ENCODE peak calls at places on chromosome 2, in eight cellular contexts. F, Q, I, N, G, D, H and A are unnamed samples.

GRCh38 chr2:45329045-45329677 is 281.9 kb downstream of the SRBD1 start:
- DNase-seq in F (no peak), G (no peak), Q (no peak), H (no peak), D (no peak), I (peak), N (no peak), A (no peak)

GRCh38 chr2:181857471-181857870 is 34.1 kb upstream of the ITPRID2 start:
- DNase-seq in I (peak), N (no peak), H (no peak), F (no peak), G (no peak), D (no peak), Q (no peak), A (no peak)

GRCh38 chr2:174632847-174633620 is 35.4 kb upstream of the WIPF1 start:
- DNase-seq in F (no peak), H (no peak), I (peak), D (no peak), G (no peak), N (no peak), Q (no peak), A (no peak)

GRCh38 chr2:239577913-239578312 is 177.1 kb upstream of the HDAC4 start:
- DNase-seq in G (no peak), I (no peak), H (no peak), Q (peak), D (no peak), F (no peak), N (no peak), A (no peak)

GRCh38 chr2:73071452-73072399 is at the start of gene SFXN5:
- DNase-seq in F (peak), Q (peak), N (peak), D (peak), H (peak), I (peak), G (peak), A (peak)

GRCh38 chr2:241064008-241064801 is 37.9 kb downstream of the MTERF4 start:
- DNase-seq in G (no peak), I (no peak), F (peak), N (peak), D (no peak), Q (peak), H (peak), A (no peak)

GRCh38 chr2:214138779-214139178 is 272.1 kb upstream of the VWC2L start:
- DNase-seq in H (no peak), Q (no peak), F (no peak), G (no peak), I (no peak), D (no peak), N (no peak), A (no peak)

GRCh38 chr2:234178309-234179030 is 128.0 kb downstream of the SPP2 start:
- DNase-seq in H (no peak), F (no peak), G (no peak), D (peak), I (peak), N (peak), Q (no peak), A (no peak)

GRCh38 chr2:37852585-37853014 is 72.5 kb upstream of the RMDN2 start:
- DNase-seq in H (no peak), F (no peak), G (no peak), D (no peak), N (no peak), Q (no peak), I (no peak), A (no peak)

GRCh38 chr2:181165199-181165868 is 184.9 kb downstream of the UBE2E3 start:
- DNase-seq in Q (no peak), G (no peak), D (no peak), H (no peak), I (no peak), N (no peak), F (no peak), A (no peak)

GRCh38 chr2:157509755-157510154 is 65.9 kb upstream of the CYTIP start:
- DNase-seq in D (no peak), G (no peak), I (no peak), F (no peak), N (no peak), Q (no peak), H (no peak), A (no peak)